ENCODE peak calls at places on chromosomes 1 and 21, in six cellular contexts. Y, R, U, N, H and J are unnamed samples.

GRCh38 chr1:109801791-109802135 is 38.0 kb upstream of the EPS8L3 start:
- DNase-seq in Y (no peak), R (no peak), U (no peak), N (no peak), H (no peak), J (peak)

GRCh38 chr1:167749741-167750140 is 28.0 kb downstream of the MPZL1 start:
- DNase-seq in Y (no peak), R (no peak), U (no peak), N (no peak), H (no peak), J (no peak)

GRCh38 chr1:225700889-225701465 is 48.1 kb upstream of the ENAH start:
- DNase-seq in Y (no peak), R (no peak), U (no peak), N (no peak), H (no peak), J (no peak)

GRCh38 chr21:39079617-39080016 is 103.6 kb downstream of the PSMG1 start:
- DNase-seq in Y (peak), R (no peak), U (peak), N (peak), H (no peak), J (peak)

GRCh38 chr1:94616503-94616902 is 74.9 kb upstream of the F3 start:
- DNase-seq in Y (no peak), R (no peak), U (no peak), N (no peak), H (no peak), J (no peak)

GRCh38 chr1:222933273-222933672 is 118.4 kb downstream of the DISP1 start:
- DNase-seq in Y (no peak), R (no peak), U (no peak), N (no peak), H (no peak), J (no peak)

GRCh38 chr1:117600966-117601365 is 4.9 kb upstream of the TENT5C start:
- DNase-seq in Y (no peak), R (no peak), U (no peak), N (peak), H (no peak), J (no peak)

GRCh38 chr1:119582801-119583200 is 65.3 kb downstream of the ZNF697 start:
- DNase-seq in Y (peak), R (peak), U (peak), N (peak), H (peak), J (no peak)

GRCh38 chr1:159132271-159132881 is 39.0 kb upstream of the CADM3 start:
- DNase-seq in Y (peak), R (peak), U (peak), N (peak), H (peak), J (peak)

GRCh38 chr1:1206376-1207253 is at the start of gene TNFRSF18:
- DNase-seq in Y (peak), R (no peak), U (no peak), N (peak), H (peak), J (peak)

GRCh38 chr21:38806153-38806941 is 618 bp downstream of the ETS2 start:
- DNase-seq in Y (peak), R (no peak), U (no peak), N (peak), H (peak), J (peak)

GRCh38 chr1:181514298-181515290 is 31.3 kb downstream of the CACNA1E start:
- DNase-seq in Y (no peak), R (no peak), U (no peak), N (no peak), H (no peak), J (no peak)

GRCh38 chr21:42175110-42175710 is 43.7 kb upstream of the ABCG1 start:
- DNase-seq in Y (no peak), R (no peak), U (no peak), N (no peak), H (no peak), J (no peak)